ENCODE peak calls at places on chromosomes 11 and 22, in four cellular contexts. One of them, this sample, is unnamed.

GRCh38 chr22:40637181-40638150 is 947 bp upstream of the MRTFA start:
- DNase-seq in pulmonary artery endothelial cell: no peak
- DNase-seq in activated T-cell treated with anti-CD3 and anti-CD28 coated beads, Interleukin-2, amount 50 U/mL, for 72 hours: peak; percentile 69
- DNase-seq in naive thymus-derived CD8-positive, alpha-beta T cell: peak; percentile 30
- DNase-seq in this sample: peak; percentile 56

GRCh38 chr11:118311518-118311917 is 7.0 kb downstream of the CD3E start:
- DNase-seq in pulmonary artery endothelial cell: no peak
- DNase-seq in activated T-cell treated with anti-CD3 and anti-CD28 coated beads, Interleukin-2, amount 50 U/mL, for 72 hours: no peak
- DNase-seq in naive thymus-derived CD8-positive, alpha-beta T cell: peak; percentile 13
- DNase-seq in this sample: no peak

GRCh38 chr11:1267441-1268100 is 41.9 kb downstream of the TOLLIP start:
- DNase-seq in naive thymus-derived CD8-positive, alpha-beta T cell: no peak
- DNase-seq in activated T-cell treated with anti-CD3 and anti-CD28 coated beads, Interleukin-2, amount 50 U/mL, for 72 hours: no peak
- DNase-seq in pulmonary artery endothelial cell: no peak
- DNase-seq in this sample: peak; percentile 55

GRCh38 chr11:45922425-45923082 is at the start of gene LARGE2:
- DNase-seq in activated T-cell treated with anti-CD3 and anti-CD28 coated beads, Interleukin-2, amount 50 U/mL, for 72 hours: peak; percentile 30
- DNase-seq in naive thymus-derived CD8-positive, alpha-beta T cell: no peak
- DNase-seq in pulmonary artery endothelial cell: no peak
- DNase-seq in this sample: peak; percentile 85

GRCh38 chr11:29452131-29452530 is 564.7 kb downstream of the KCNA4 start:
- DNase-seq in activated T-cell treated with anti-CD3 and anti-CD28 coated beads, Interleukin-2, amount 50 U/mL, for 72 hours: no peak
- DNase-seq in naive thymus-derived CD8-positive, alpha-beta T cell: no peak
- DNase-seq in pulmonary artery endothelial cell: peak; percentile 76
- DNase-seq in this sample: no peak

GRCh38 chr22:47129902-47130301 is 367.5 kb downstream of the TBC1D22A start:
- DNase-seq in pulmonary artery endothelial cell: no peak
- DNase-seq in activated T-cell treated with anti-CD3 and anti-CD28 coated beads, Interleukin-2, amount 50 U/mL, for 72 hours: peak; percentile 13
- DNase-seq in naive thymus-derived CD8-positive, alpha-beta T cell: no peak
- DNase-seq in this sample: no peak

GRCh38 chr11:119447664-119448242 is 24.8 kb upstream of the THY1 start:
- DNase-seq in activated T-cell treated with anti-CD3 and anti-CD28 coated beads, Interleukin-2, amount 50 U/mL, for 72 hours: no peak
- DNase-seq in pulmonary artery endothelial cell: no peak
- DNase-seq in naive thymus-derived CD8-positive, alpha-beta T cell: no peak
- DNase-seq in this sample: no peak

GRCh38 chr11:47571895-47572294 is 6.5 kb downstream of the PTPMT1 start:
- DNase-seq in pulmonary artery endothelial cell: no peak
- DNase-seq in activated T-cell treated with anti-CD3 and anti-CD28 coated beads, Interleukin-2, amount 50 U/mL, for 72 hours: no peak
- DNase-seq in naive thymus-derived CD8-positive, alpha-beta T cell: no peak
- DNase-seq in this sample: no peak

GRCh38 chr11:6856871-6857270 is 6.0 kb upstream of the OR10A2 start:
- DNase-seq in naive thymus-derived CD8-positive, alpha-beta T cell: no peak
- DNase-seq in activated T-cell treated with anti-CD3 and anti-CD28 coated beads, Interleukin-2, amount 50 U/mL, for 72 hours: no peak
- DNase-seq in pulmonary artery endothelial cell: no peak
- DNase-seq in this sample: no peak

GRCh38 chr22:41963453-41964105 is 5.7 kb upstream of the SEPTIN3 start:
- DNase-seq in naive thymus-derived CD8-positive, alpha-beta T cell: no peak
- DNase-seq in pulmonary artery endothelial cell: no peak
- DNase-seq in activated T-cell treated with anti-CD3 and anti-CD28 coated beads, Interleukin-2, amount 50 U/mL, for 72 hours: no peak
- DNase-seq in this sample: no peak